ENCODE peak calls at places on chromosomes 1 and 21, in eight cellular contexts. O is nucleus accumbens; R is activated CD8-positive, alpha-beta memory T cell treated with anti-CD3 and anti-CD28 coated beads for 1 hour; V is Right ventricle myocardium inferior; Q is stimulated activated CD4-positive, alpha-beta T cell treated with anti-CD3 and anti-CD28 coated beads, Interleukin-15, amount 100 ng/mL, for 24 hours; E is LoVo; L is anterior cingulate cortex; Y is activated CD4-positive, alpha-beta T cell treated with anti-CD3 and anti-CD28 coated beads, Interleukin-2, amount 50 U/mL, for 48 hours. F is an unnamed sample.

GRCh38 chr21:31173881-31174555 is 135.7 kb upstream of the KRTAP19-8 start:
- DNase-seq in O (no peak), R (no peak), V (no peak), Q (peak), E (no peak), L (peak), Y (peak), F (peak)

GRCh38 chr1:2212542-2213491 is 15.3 kb upstream of the SKI start:
- DNase-seq in O (peak), R (no peak), V (peak), Q (peak), E (peak), L (peak), Y (peak), F (peak)

GRCh38 chr1:41663671-41664400 is 179.4 kb upstream of the EDN2 start:
- DNase-seq in O (no peak), R (no peak), V (no peak), Q (no peak), E (no peak), L (no peak), Y (no peak), F (no peak)

GRCh38 chr1:238955934-238956333 is 430.4 kb upstream of the CHRM3 start:
- DNase-seq in O (no peak), R (no peak), V (no peak), Q (no peak), E (no peak), L (no peak), Y (no peak), F (no peak)

GRCh38 chr1:2596530-2597333 is 10.2 kb downstream of the PRXL2B start:
- DNase-seq in O (no peak), R (no peak), V (peak), Q (no peak), E (no peak), L (no peak), Y (no peak), F (no peak)

GRCh38 chr1:157147906-157148717 is 9.9 kb upstream of the ETV3 start:
- DNase-seq in O (no peak), R (no peak), V (no peak), Q (no peak), E (peak), L (no peak), Y (no peak), F (no peak)

GRCh38 chr1:85275701-85276289 is 637 bp downstream of the BCL10 start:
- DNase-seq in O (peak), R (no peak), V (no peak), Q (no peak), E (no peak), L (no peak), Y (no peak), F (no peak)

GRCh38 chr1:73980324-73981040 is 217.5 kb downstream of the LRRIQ3 start:
- DNase-seq in O (no peak), R (no peak), V (no peak), Q (no peak), E (peak), L (no peak), Y (no peak), F (no peak)

GRCh38 chr1:112997781-112998180 is 41.8 kb upstream of the SLC16A1 start:
- DNase-seq in O (no peak), R (no peak), V (no peak), Q (no peak), E (no peak), L (no peak), Y (no peak), F (no peak)

GRCh38 chr1:47448462-47449233 is 10.8 kb downstream of the FOXD2 start:
- DNase-seq in O (no peak), R (no peak), V (no peak), Q (no peak), E (no peak), L (no peak), Y (no peak), F (no peak)

GRCh38 chr1:219507432-219507831 is 105.5 kb downstream of the ZC3H11B start:
- DNase-seq in O (no peak), R (no peak), V (no peak), Q (no peak), E (no peak), L (no peak), Y (no peak), F (no peak)

GRCh38 chr1:99652881-99653281 is 7.0 kb downstream of the PALMD start:
- DNase-seq in O (no peak), R (no peak), V (no peak), Q (no peak), E (no peak), L (no peak), Y (no peak), F (no peak)

F was measured in dorsolateral prefrontal cortex.